ENCODE peak calls at places on chromosomes 1 and 21, in ten cellular contexts. R, K, O, F, M, Z, X, Q, B and J are unnamed samples.

GRCh38 chr1:102879439-102879993 is 228.8 kb downstream of the COL11A1 start:
- DNase-seq in M (no peak), F (no peak), Q (no peak), X (no peak), R (peak; percentile 94), O (peak; percentile 83), K (peak; percentile 83), Z (no peak), B (no peak), J (no peak)

GRCh38 chr1:145720556-145720877 is 1.2 kb downstream of the CD160 start:
- DNase-seq in Q (peak; percentile 17), F (no peak), M (no peak), B (no peak), K (peak; percentile 92), Z (no peak), R (peak; percentile 90), O (peak; percentile 31), X (no peak), J (peak; percentile 12)

GRCh38 chr21:26795398-26795790 is 49.8 kb downstream of the ADAMTS1 start:
- DNase-seq in R (no peak), X (no peak), O (no peak), K (no peak), F (no peak), Q (no peak), M (no peak), B (no peak), Z (no peak), J (no peak)

GRCh38 chr1:164755674-164756073 is 196.7 kb downstream of the PBX1 start:
- DNase-seq in K (no peak), R (no peak), B (no peak), F (no peak), Z (no peak), M (no peak), Q (no peak), X (no peak), O (no peak), J (no peak)

GRCh38 chr1:112396668-112397025 is 633 bp downstream of the CTTNBP2NL start:
- DNase-seq in Q (peak; percentile 62), F (no peak), M (no peak), K (peak; percentile 21), Z (no peak), B (no peak), X (no peak), R (peak; percentile 39), O (no peak), J (no peak)

GRCh38 chr21:26142363-26142762 is 28.2 kb downstream of the APP start:
- DNase-seq in K (no peak), B (no peak), Z (no peak), M (no peak), X (no peak), O (no peak), Q (no peak), R (no peak), F (no peak), J (no peak)

GRCh38 chr1:41673806-41674205 is 189.3 kb upstream of the EDN2 start:
- DNase-seq in X (no peak), M (no peak), F (no peak), B (no peak), Z (no peak), R (no peak), O (no peak), K (no peak), Q (no peak), J (no peak)

GRCh38 chr1:150009604-150010387 is 730 bp downstream of the OTUD7B start:
- DNase-seq in B (no peak), K (peak; percentile 85), Z (peak; percentile 15), R (peak; percentile 83), O (peak; percentile 68), M (no peak), Q (peak; percentile 78), X (peak; percentile 53), F (no peak), J (no peak)

GRCh38 chr1:74502432-74502831 is 10.0 kb downstream of the LRRC53 start:
- DNase-seq in R (peak; percentile 36), Q (peak; percentile 78), M (no peak), O (no peak), Z (no peak), K (peak; percentile 26), X (no peak), F (no peak), B (no peak), J (no peak)

GRCh38 chr1:10975567-10976326 is 36.7 kb upstream of the TARDBP start:
- DNase-seq in F (no peak), M (no peak), B (no peak), Q (peak; percentile 79), R (peak; percentile 56), X (no peak), K (peak; percentile 48), Z (no peak), O (no peak), J (peak; percentile 61)

GRCh38 chr1:48472747-48473146 is 743 bp upstream of the SPATA6 start:
- DNase-seq in Z (no peak), K (no peak), X (no peak), M (no peak), R (no peak), F (no peak), O (no peak), B (no peak), Q (no peak), J (no peak)

GRCh38 chr1:205774277-205775014 is 836 bp downstream of the RAB29 start:
- DNase-seq in X (peak; percentile 60), M (no peak), K (no peak), O (no peak), Q (peak; percentile 63), B (peak; percentile 53), F (no peak), Z (no peak), R (peak; percentile 15), J (peak; percentile 5)

GRCh38 chr1:14817223-14818170 is 219.0 kb downstream of the KAZN start:
- DNase-seq in F (no peak), M (no peak), Q (no peak), Z (no peak), K (no peak), B (no peak), X (no peak), R (no peak), O (no peak), J (no peak)

GRCh38 chr21:33640697-33641338 is 723 bp downstream of the CRYZL1 start:
- DNase-seq in Z (no peak), F (no peak), X (no peak), O (no peak), B (no peak), K (peak; percentile 20), M (no peak), Q (peak; percentile 49), R (peak; percentile 41), J (no peak)

GRCh38 chr1:116110507-116111195 is 548 bp upstream of the MAB21L3 start:
- DNase-seq in R (no peak), X (no peak), M (no peak), O (no peak), Z (no peak), K (peak; percentile 37), B (no peak), Q (no peak), F (no peak), J (no peak)

GRCh38 chr1:171841931-171842723 is 829 bp downstream of the DNM3 start:
- DNase-seq in F (no peak), X (no peak), O (no peak), M (no peak), Z (no peak), B (no peak), Q (peak; percentile 21), R (no peak), K (no peak), J (peak; percentile 6)

GRCh38 chr1:246687002-246687401 is 37.2 kb upstream of the SCCPDH start:
- DNase-seq in F (no peak), O (no peak), X (no peak), R (no peak), Z (no peak), K (no peak), B (no peak), M (no peak), Q (no peak), J (no peak)

GRCh38 chr1:217614319-217614718 is 16.6 kb downstream of the GPATCH2 start:
- DNase-seq in R (peak; percentile 44), M (no peak), F (no peak), O (no peak), X (no peak), B (no peak), Q (no peak), Z (no peak), K (no peak), J (no peak)